ENCODE peak calls at places on chromosomes 7 and 10, in seven cellular contexts. One of them, this sample, is unnamed.

GRCh38 chr10:86673216-86673826 is 5.0 kb downstream of the LDB3 start:
- DNase-seq in NCI-H1092: no peak
- DNase-seq in OCI-M1: no peak
- DNase-seq in stimulated activated CD4-positive, alpha-beta T cell treated with anti-CD3 and anti-CD28 coated beads, Interleukin-2, amount 100 ng/mL, for 48 hours: no peak
- DNase-seq in cardiac fibroblast: no peak
- DNase-seq in myocyte: no peak
- DNase-seq in NB4: no peak
- DNase-seq in this sample: no peak

GRCh38 chr7:87934699-87935372 is 785 bp downstream of the ADAM22 start:
- DNase-seq in NB4: peak; percentile 21
- DNase-seq in OCI-M1: no peak
- DNase-seq in cardiac fibroblast: peak; percentile 5
- DNase-seq in myocyte: peak; percentile 10
- DNase-seq in NCI-H1092: peak; percentile 59
- DNase-seq in stimulated activated CD4-positive, alpha-beta T cell treated with anti-CD3 and anti-CD28 coated beads, Interleukin-2, amount 100 ng/mL, for 48 hours: no peak
- DNase-seq in this sample: peak; percentile 26

GRCh38 chr7:83118347-83119001 is 44.2 kb downstream of the PCLO start:
- DNase-seq in NB4: no peak
- DNase-seq in myocyte: no peak
- DNase-seq in cardiac fibroblast: no peak
- DNase-seq in OCI-M1: no peak
- DNase-seq in NCI-H1092: no peak
- DNase-seq in stimulated activated CD4-positive, alpha-beta T cell treated with anti-CD3 and anti-CD28 coated beads, Interleukin-2, amount 100 ng/mL, for 48 hours: no peak
- DNase-seq in this sample: no peak

GRCh38 chr10:61894150-61894549 is 7.3 kb upstream of the ARID5B start:
- DNase-seq in myocyte: no peak
- DNase-seq in NB4: no peak
- DNase-seq in OCI-M1: no peak
- DNase-seq in cardiac fibroblast: no peak
- DNase-seq in NCI-H1092: no peak
- DNase-seq in stimulated activated CD4-positive, alpha-beta T cell treated with anti-CD3 and anti-CD28 coated beads, Interleukin-2, amount 100 ng/mL, for 48 hours: no peak
- DNase-seq in this sample: no peak

GRCh38 chr10:77504870-77505257 is 132.7 kb downstream of the KCNMA1 start:
- DNase-seq in stimulated activated CD4-positive, alpha-beta T cell treated with anti-CD3 and anti-CD28 coated beads, Interleukin-2, amount 100 ng/mL, for 48 hours: no peak
- DNase-seq in OCI-M1: no peak
- DNase-seq in NB4: no peak
- DNase-seq in cardiac fibroblast: no peak
- DNase-seq in NCI-H1092: no peak
- DNase-seq in myocyte: no peak
- DNase-seq in this sample: peak; percentile 50

GRCh38 chr10:108629843-108630242 is 1293.5 kb downstream of the XPNPEP1 start:
- DNase-seq in NB4: no peak
- DNase-seq in cardiac fibroblast: peak; percentile 0
- DNase-seq in myocyte: no peak
- DNase-seq in NCI-H1092: no peak
- DNase-seq in stimulated activated CD4-positive, alpha-beta T cell treated with anti-CD3 and anti-CD28 coated beads, Interleukin-2, amount 100 ng/mL, for 48 hours: no peak
- DNase-seq in OCI-M1: no peak
- DNase-seq in this sample: no peak

GRCh38 chr10:25061711-25062455 is 45.5 kb downstream of the THNSL1 start:
- DNase-seq in NB4: no peak
- DNase-seq in NCI-H1092: no peak
- DNase-seq in myocyte: no peak
- DNase-seq in cardiac fibroblast: peak; percentile 25
- DNase-seq in OCI-M1: no peak
- DNase-seq in stimulated activated CD4-positive, alpha-beta T cell treated with anti-CD3 and anti-CD28 coated beads, Interleukin-2, amount 100 ng/mL, for 48 hours: no peak
- DNase-seq in this sample: no peak

GRCh38 chr7:154781369-154782303 is 221.3 kb downstream of the PAXIP1 start:
- DNase-seq in cardiac fibroblast: no peak
- DNase-seq in NCI-H1092: no peak
- DNase-seq in stimulated activated CD4-positive, alpha-beta T cell treated with anti-CD3 and anti-CD28 coated beads, Interleukin-2, amount 100 ng/mL, for 48 hours: no peak
- DNase-seq in OCI-M1: no peak
- DNase-seq in NB4: no peak
- DNase-seq in myocyte: no peak
- DNase-seq in this sample: no peak

GRCh38 chr10:131694963-131695813 is 205.6 kb upstream of the PPP2R2D start:
- DNase-seq in stimulated activated CD4-positive, alpha-beta T cell treated with anti-CD3 and anti-CD28 coated beads, Interleukin-2, amount 100 ng/mL, for 48 hours: no peak
- DNase-seq in NB4: no peak
- DNase-seq in OCI-M1: no peak
- DNase-seq in cardiac fibroblast: no peak
- DNase-seq in NCI-H1092: no peak
- DNase-seq in myocyte: no peak
- DNase-seq in this sample: no peak

GRCh38 chr7:98618786-98619185 is 1.7 kb downstream of the NPTX2 start:
- DNase-seq in myocyte: no peak
- DNase-seq in cardiac fibroblast: peak; percentile 12
- DNase-seq in NCI-H1092: no peak
- DNase-seq in stimulated activated CD4-positive, alpha-beta T cell treated with anti-CD3 and anti-CD28 coated beads, Interleukin-2, amount 100 ng/mL, for 48 hours: no peak
- DNase-seq in NB4: no peak
- DNase-seq in OCI-M1: no peak
- DNase-seq in this sample: no peak

GRCh38 chr7:19079066-19079465 is 38.4 kb downstream of the TWIST1 start:
- DNase-seq in myocyte: no peak
- DNase-seq in NCI-H1092: no peak
- DNase-seq in cardiac fibroblast: peak; percentile 19
- DNase-seq in NB4: no peak
- DNase-seq in OCI-M1: peak; percentile 8
- DNase-seq in stimulated activated CD4-positive, alpha-beta T cell treated with anti-CD3 and anti-CD28 coated beads, Interleukin-2, amount 100 ng/mL, for 48 hours: no peak
- DNase-seq in this sample: no peak

GRCh38 chr10:130137077-130137448 is 872 bp downstream of the GLRX3 start:
- DNase-seq in cardiac fibroblast: peak; percentile 35
- DNase-seq in stimulated activated CD4-positive, alpha-beta T cell treated with anti-CD3 and anti-CD28 coated beads, Interleukin-2, amount 100 ng/mL, for 48 hours: no peak
- DNase-seq in myocyte: peak; percentile 23
- DNase-seq in OCI-M1: peak; percentile 54
- DNase-seq in NB4: peak; percentile 43
- DNase-seq in NCI-H1092: no peak
- DNase-seq in this sample: peak; percentile 3

GRCh38 chr10:108789911-108790310 is 1133.4 kb downstream of the XPNPEP1 start:
- DNase-seq in NB4: no peak
- DNase-seq in stimulated activated CD4-positive, alpha-beta T cell treated with anti-CD3 and anti-CD28 coated beads, Interleukin-2, amount 100 ng/mL, for 48 hours: no peak
- DNase-seq in OCI-M1: no peak
- DNase-seq in myocyte: peak; percentile 25
- DNase-seq in cardiac fibroblast: no peak
- DNase-seq in NCI-H1092: no peak
- DNase-seq in this sample: no peak

GRCh38 chr10:18312385-18313145 is 172.3 kb downstream of the CACNB2 start:
- DNase-seq in OCI-M1: peak; percentile 71
- DNase-seq in myocyte: peak; percentile 33
- DNase-seq in stimulated activated CD4-positive, alpha-beta T cell treated with anti-CD3 and anti-CD28 coated beads, Interleukin-2, amount 100 ng/mL, for 48 hours: no peak
- DNase-seq in NB4: peak; percentile 32
- DNase-seq in NCI-H1092: no peak
- DNase-seq in cardiac fibroblast: peak; percentile 56
- DNase-seq in this sample: peak; percentile 37

GRCh38 chr7:71495828-71496227 is 363.9 kb downstream of the GALNT17 start:
- DNase-seq in NB4: no peak
- DNase-seq in myocyte: no peak
- DNase-seq in cardiac fibroblast: no peak
- DNase-seq in OCI-M1: no peak
- DNase-seq in stimulated activated CD4-positive, alpha-beta T cell treated with anti-CD3 and anti-CD28 coated beads, Interleukin-2, amount 100 ng/mL, for 48 hours: no peak
- DNase-seq in NCI-H1092: no peak
- DNase-seq in this sample: no peak

GRCh38 chr10:103564116-103564501 is 70.6 kb downstream of the NEURL1 start:
- DNase-seq in cardiac fibroblast: no peak
- DNase-seq in NCI-H1092: no peak
- DNase-seq in OCI-M1: no peak
- DNase-seq in NB4: peak; percentile 59
- DNase-seq in myocyte: peak; percentile 63
- DNase-seq in stimulated activated CD4-positive, alpha-beta T cell treated with anti-CD3 and anti-CD28 coated beads, Interleukin-2, amount 100 ng/mL, for 48 hours: no peak
- DNase-seq in this sample: no peak

GRCh38 chr7:27647052-27647451 is 15.6 kb downstream of the HIBADH start:
- DNase-seq in NCI-H1092: no peak
- DNase-seq in NB4: no peak
- DNase-seq in cardiac fibroblast: peak; percentile 57
- DNase-seq in OCI-M1: no peak
- DNase-seq in myocyte: peak; percentile 22
- DNase-seq in stimulated activated CD4-positive, alpha-beta T cell treated with anti-CD3 and anti-CD28 coated beads, Interleukin-2, amount 100 ng/mL, for 48 hours: no peak
- DNase-seq in this sample: no peak

GRCh38 chr10:18402766-18403346 is 248.5 kb downstream of the NSUN6 start:
- DNase-seq in myocyte: no peak
- DNase-seq in stimulated activated CD4-positive, alpha-beta T cell treated with anti-CD3 and anti-CD28 coated beads, Interleukin-2, amount 100 ng/mL, for 48 hours: no peak
- DNase-seq in NB4: no peak
- DNase-seq in cardiac fibroblast: no peak
- DNase-seq in NCI-H1092: no peak
- DNase-seq in OCI-M1: no peak
- DNase-seq in this sample: no peak

GRCh38 chr7:108283252-108283651 is 153.1 kb upstream of the LAMB4 start:
- DNase-seq in OCI-M1: no peak
- DNase-seq in NCI-H1092: no peak
- DNase-seq in cardiac fibroblast: no peak
- DNase-seq in stimulated activated CD4-positive, alpha-beta T cell treated with anti-CD3 and anti-CD28 coated beads, Interleukin-2, amount 100 ng/mL, for 48 hours: no peak
- DNase-seq in myocyte: no peak
- DNase-seq in NB4: no peak
- DNase-seq in this sample: no peak

GRCh38 chr7:55124989-55125875 is 106.4 kb downstream of the EGFR start:
- DNase-seq in myocyte: no peak
- DNase-seq in NB4: no peak
- DNase-seq in NCI-H1092: no peak
- DNase-seq in OCI-M1: no peak
- DNase-seq in cardiac fibroblast: no peak
- DNase-seq in stimulated activated CD4-positive, alpha-beta T cell treated with anti-CD3 and anti-CD28 coated beads, Interleukin-2, amount 100 ng/mL, for 48 hours: no peak
- DNase-seq in this sample: no peak

GRCh38 chr7:41756783-41757182 is 53.9 kb upstream of the INHBA start:
- DNase-seq in cardiac fibroblast: no peak
- DNase-seq in NCI-H1092: no peak
- DNase-seq in myocyte: no peak
- DNase-seq in OCI-M1: peak; percentile 9
- DNase-seq in stimulated activated CD4-positive, alpha-beta T cell treated with anti-CD3 and anti-CD28 coated beads, Interleukin-2, amount 100 ng/mL, for 48 hours: no peak
- DNase-seq in NB4: no peak
- DNase-seq in this sample: no peak